ENCODE peak calls at places on chromosomes 13 and 19, in four cellular contexts. E is HepG2, B is K562, Z is H1. J is an unnamed sample.

GRCh38 chr19:7705387-7706187 is 3.7 kb upstream of the FCER2 start:
- DNase-seq in E (no peak), B (no peak), Z (no peak), J (no peak)

GRCh38 chr13:21079761-21080730 is 18.7 kb upstream of the LATS2 start:
- DNase-seq in E (peak), B (no peak), Z (no peak), J (no peak)

GRCh38 chr19:50434525-50434924 is 1.8 kb downstream of the MYBPC2 start:
- DNase-seq in B (peak), E (no peak), Z (no peak), J (no peak)

GRCh38 chr13:55576389-55576788 is 1564.3 kb upstream of the PRR20A start:
- DNase-seq in B (no peak), E (no peak), Z (no peak), J (no peak)

GRCh38 chr13:23467048-23467931 is 33.8 kb upstream of the SACS start:
- DNase-seq in E (no peak), B (no peak), Z (no peak), J (no peak)

GRCh38 chr13:38684714-38685113 is 2.2 kb upstream of the FREM2 start:
- DNase-seq in B (no peak), Z (no peak), E (no peak), J (no peak)

GRCh38 chr19:18479964-18480723 is 41.7 kb downstream of the ELL start:
- DNase-seq in E (no peak), B (no peak), Z (no peak), J (no peak)

GRCh38 chr13:109693213-109693612 is 93.2 kb downstream of the IRS2 start:
- DNase-seq in E (no peak), Z (no peak), B (no peak), J (no peak)

GRCh38 chr19:1644070-1644469 is 8.3 kb downstream of the TCF3 start:
- DNase-seq in Z (no peak), B (no peak), E (no peak), J (no peak)

GRCh38 chr13:97975280-97975850 is 21.9 kb downstream of the IPO5 start:
- DNase-seq in E (no peak), Z (no peak), B (no peak), J (no peak)

GRCh38 chr13:97559030-97559429 is 125.1 kb downstream of the RAP2A start:
- DNase-seq in Z (no peak), B (no peak), E (no peak), J (no peak)

GRCh38 chr13:60869941-60870613 is 473.1 kb downstream of the TDRD3 start:
- DNase-seq in B (no peak), E (no peak), Z (no peak), J (no peak)

GRCh38 chr13:39516140-39516539 is 86.9 kb downstream of the LHFPL6 start:
- DNase-seq in Z (no peak), B (no peak), E (no peak), J (no peak)

GRCh38 chr19:3294080-3294850 is 69.8 kb downstream of the CELF5 start:
- DNase-seq in B (no peak), Z (no peak), E (no peak), J (no peak)

GRCh38 chr13:75938811-75939525 is 302.8 kb downstream of the LMO7 start:
- DNase-seq in B (no peak), E (no peak), Z (no peak), J (no peak)

GRCh38 chr13:42992585-42993122 is 613 bp upstream of the EPSTI1 start:
- DNase-seq in B (no peak), E (no peak), Z (no peak), J (no peak)

GRCh38 chr19:55174425-55175116 is 5.5 kb downstream of the SYT5 start:
- DNase-seq in Z (no peak), E (no peak), B (peak), J (no peak)

GRCh38 chr19:55178781-55179569 is 1.1 kb downstream of the SYT5 start:
- DNase-seq in Z (no peak), E (peak), B (peak), J (peak)

GRCh38 chr19:55175117-55175867 is 4.8 kb downstream of the SYT5 start:
- DNase-seq in E (no peak), B (peak), Z (no peak), J (no peak)

GRCh38 chr19:55173717-55174409 is 6.2 kb downstream of the SYT5 start:
- DNase-seq in Z (no peak), E (peak), B (peak), J (peak)

DNA sequence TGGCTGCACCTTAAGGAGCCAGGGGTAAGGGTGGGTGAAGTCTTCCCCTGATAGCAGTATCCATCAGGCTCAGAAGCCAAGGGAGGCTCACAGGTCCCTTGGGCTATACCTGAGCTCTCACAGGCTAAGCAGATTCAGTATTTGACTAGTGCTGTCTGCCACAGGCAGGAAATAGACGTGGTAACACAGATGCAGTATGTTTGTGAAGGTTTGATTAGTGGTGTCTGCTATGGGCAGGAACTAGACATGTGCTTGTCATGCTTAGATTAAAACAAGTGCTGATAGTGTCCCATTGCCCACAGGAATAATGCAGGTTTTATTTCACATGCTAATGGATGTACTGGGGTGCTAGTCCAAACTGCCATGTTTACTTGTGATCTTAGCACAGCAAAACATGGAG is 4.0 kb downstream of the SYT5 start:
- DNase-seq in B (peak), Z (no peak), E (no peak), J (no peak)
- TF ChIP-seq RNF2 in B (peak), Z (no peak), E (no peak), J (no peak)

GRCh38 chr19:15225797-15226196 is 6.5 kb downstream of the EPHX3 start:
- DNase-seq in Z (no peak), B (no peak), E (no peak), J (no peak)

GRCh38 chr19:15222738-15223648 is 9.3 kb downstream of the EPHX3 start:
- DNase-seq in B (peak), E (peak), Z (peak), J (peak)

GRCh38 chr19:15227261-15227660 is 5.0 kb downstream of the EPHX3 start:
- DNase-seq in Z (no peak), E (no peak), B (no peak), J (no peak)

GRCh38 chr19:15218501-15218900 is 13.7 kb downstream of the EPHX3 start:
- DNase-seq in Z (no peak), E (no peak), B (no peak), J (no peak)

GRCh38 chr19:15223649-15224371 is 8.4 kb downstream of the EPHX3 start:
- DNase-seq in E (no peak), Z (no peak), B (no peak), J (no peak)
- TF ChIP-seq RNF2 in E (no peak), Z (no peak), B (no peak), J (no peak)

GRCh38 chr19:10862561-10863106 is 8.7 kb upstream of the CARM1 start:
- DNase-seq in B (peak), Z (no peak), E (no peak), J (no peak)

GRCh38 chr19:10861118-10861651 is 10.2 kb upstream of the CARM1 start:
- DNase-seq in B (peak), Z (no peak), E (peak), J (peak)

GRCh38 chr19:10854350-10855089 is 6.3 kb downstream of the C19orf38 start:
- DNase-seq in E (peak), Z (no peak), B (no peak), J (no peak)

GRCh38 chr19:10855879-10856522 is 7.8 kb downstream of the C19orf38 start:
- DNase-seq in E (no peak), B (no peak), Z (no peak), J (peak)

DNA sequence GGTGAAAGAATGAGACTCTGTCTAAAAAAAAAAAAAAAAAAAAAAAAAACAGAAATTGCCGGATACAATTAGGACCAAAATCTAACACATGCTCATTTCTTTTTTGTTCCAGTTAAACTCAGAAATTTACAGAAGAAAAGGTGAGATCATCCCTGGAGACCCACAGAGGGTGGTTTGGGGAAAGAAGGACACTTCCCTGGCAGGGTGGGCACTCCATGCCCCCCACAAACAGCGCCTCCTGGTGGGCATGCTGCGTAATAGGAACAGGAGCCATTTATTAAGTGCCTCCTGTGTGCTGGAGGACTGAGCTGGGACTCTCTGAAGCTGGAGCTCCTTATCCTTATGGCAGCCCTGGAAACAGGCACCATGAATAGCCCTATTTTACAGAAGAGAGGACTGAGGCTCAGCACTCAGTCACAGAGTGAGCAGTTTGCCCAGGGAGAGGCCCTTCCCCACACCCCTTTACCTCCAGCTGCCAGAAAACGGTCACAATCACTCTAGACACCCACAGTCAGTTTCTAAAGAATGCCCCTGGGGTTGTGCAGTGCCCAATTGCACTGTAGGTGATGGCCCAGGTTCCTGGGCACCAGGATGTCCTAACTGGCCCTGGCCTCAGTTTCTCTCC is 10.1 kb downstream of the C19orf38 start:
- DNase-seq in Z (no peak), B (peak), E (no peak), J (no peak)
- TF ChIP-seq RNF2 in Z (no peak), B (no peak), E (no peak), J (no peak)

DNA sequence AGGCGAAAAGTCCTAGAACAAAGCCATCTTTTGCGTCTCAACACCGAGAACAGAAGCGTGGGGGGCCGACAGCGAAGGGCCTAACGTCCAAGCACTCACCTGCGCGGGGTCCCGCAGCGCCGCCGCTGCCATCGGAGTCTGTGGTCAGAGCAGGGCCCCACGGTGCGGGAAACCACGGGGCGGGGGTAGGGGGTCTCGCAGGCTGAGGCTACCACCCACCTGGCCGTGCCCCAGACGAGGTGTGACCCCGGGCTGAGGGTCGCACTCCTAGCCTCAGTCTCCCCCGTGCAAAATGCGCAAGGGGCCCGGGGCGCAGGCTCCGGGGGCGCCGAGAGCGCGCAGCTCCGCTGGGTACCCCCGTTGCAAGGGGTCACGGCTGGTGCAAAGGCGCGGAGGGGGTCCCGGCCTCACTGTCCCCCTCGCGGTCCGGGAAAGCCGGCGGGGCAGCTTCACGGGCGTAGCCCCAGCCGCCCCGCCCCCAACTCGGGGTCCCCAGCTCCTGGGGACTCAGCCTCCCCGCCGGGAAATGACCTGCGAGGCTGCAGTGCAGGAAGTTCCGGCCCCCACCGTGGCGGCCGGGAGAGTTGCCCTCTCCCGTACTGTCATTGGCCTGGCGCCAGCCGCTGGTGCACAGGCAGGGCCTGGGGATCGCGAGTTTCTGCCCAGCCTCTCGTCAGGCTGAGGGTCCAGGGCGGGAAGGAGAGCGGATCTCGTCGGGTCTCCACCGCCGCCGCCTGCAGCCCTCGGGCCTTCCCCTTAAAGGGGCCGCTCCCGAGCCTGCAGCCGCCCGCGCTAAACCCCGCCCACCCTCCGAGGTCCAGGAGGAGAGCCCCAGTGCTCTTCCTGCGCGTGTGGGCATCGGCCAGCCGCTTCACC is at the start of gene ZNF792:
- DNase-seq in Z (peak), E (peak), B (peak), J (peak)
- TF ChIP-seq RNF2 in Z (no peak), E (no peak), B (no peak), J (no peak)

GRCh38 chr13:48001127-48001881 is at the start of gene SUCLA2:
- DNase-seq in E (peak), Z (peak), B (peak), J (peak)

GRCh38 chr13:48004201-48004600 is 3.1 kb upstream of the SUCLA2 start:
- DNase-seq in E (no peak), B (no peak), Z (no peak), J (no peak)

GRCh38 chr13:47999973-48000372 is 1.1 kb downstream of the SUCLA2 start:
- DNase-seq in B (no peak), Z (no peak), E (no peak), J (no peak)

GRCh38 chr13:47997384-47997783 is 3.7 kb downstream of the SUCLA2 start:
- DNase-seq in E (no peak), B (no peak), Z (no peak), J (no peak)

GRCh38 chr13:48000559-48001126 is 430 bp downstream of the SUCLA2 start:
- DNase-seq in Z (no peak), B (peak), E (no peak), J (peak)
- TF ChIP-seq RNF2 in Z (no peak), B (no peak), E (no peak), J (no peak)

GRCh38 chr13:64847767-64848166 is 2382.4 kb downstream of the PCDH9 start:
- DNase-seq in E (no peak), Z (no peak), B (no peak), J (no peak)
- TF ChIP-seq RNF2 in E (no peak), Z (no peak), B (no peak), J (no peak)

DNA sequence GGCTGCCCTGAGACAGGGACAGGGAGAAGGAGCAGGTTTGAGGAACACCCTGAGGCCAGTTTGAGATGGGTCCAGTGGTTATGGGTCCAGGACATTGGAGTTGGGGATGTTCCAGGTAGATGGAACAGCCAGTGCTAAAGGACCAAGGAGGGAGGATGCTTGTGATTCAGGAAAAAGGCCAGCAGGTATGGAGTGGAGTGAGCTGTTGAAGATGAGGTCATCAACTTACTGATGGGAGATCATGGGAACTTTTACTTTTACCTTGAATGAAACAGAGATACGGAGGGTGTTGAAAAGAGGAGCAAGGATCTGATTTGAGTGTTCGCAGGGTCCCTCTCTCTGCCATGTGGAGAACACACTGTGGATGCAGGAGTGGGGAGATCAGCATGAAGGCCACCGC is 25.5 kb downstream of the SPTBN4 start:
- DNase-seq in B (no peak), Z (no peak), E (no peak), J (no peak)
- TF ChIP-seq RNF2 in B (no peak), Z (no peak), E (no peak), J (no peak)

GRCh38 chr13:44484562-44485164 is 91.5 kb downstream of the TSC22D1 start:
- DNase-seq in E (no peak), B (no peak), Z (no peak), J (no peak)
- TF ChIP-seq RNF2 in E (no peak), B (no peak), Z (no peak), J (no peak)